ENCODE peak calls at places on chromosome 12, in nine cellular contexts. B is effector memory CD8-positive, alpha-beta T cell; X is T follicular helper cell; C is fibroblast of lung; W is DND-41; Q is GM18507; S is stimulated activated naive CD8-positive, alpha-beta T cell treated with anti-CD3 and anti-CD28 coated beads, Interleukin-15, amount 100 ng/mL, for 72 hours; E is GM03348; U is NCI-H510A treated with DMSO at 0.1 percent for 48 hours. L is an unnamed sample.

GRCh38 chr12:29807125-29807524 is 23.4 kb upstream of the TMTC1 start:
- DNase-seq in C (peak), B (no peak), U (no peak), X (no peak), S (no peak), Q (no peak), E (no peak), W (no peak), L (no peak)

GRCh38 chr12:5442251-5443006 is 10.5 kb downstream of the NTF3 start:
- DNase-seq in Q (no peak), S (no peak), E (peak), B (no peak), C (peak), X (no peak), W (peak), U (peak), L (peak)

GRCh38 chr12:68069276-68069675 is 80.0 kb downstream of the IFNG-AS1 start:
- DNase-seq in E (no peak), B (no peak), C (no peak), Q (no peak), W (no peak), S (no peak), U (no peak), X (no peak), L (no peak)

GRCh38 chr12:52335598-52336262 is 14.5 kb upstream of the KRT83 start:
- DNase-seq in E (no peak), B (no peak), U (no peak), Q (no peak), W (no peak), C (no peak), X (no peak), S (no peak), L (no peak)

GRCh38 chr12:6963016-6963731 is 7.3 kb downstream of the PHB2 start:
- DNase-seq in E (no peak), U (peak), X (no peak), Q (no peak), C (no peak), S (no peak), B (no peak), W (peak), L (no peak)

GRCh38 chr12:108629156-108629555 is 4.5 kb downstream of the SELPLG start:
- DNase-seq in B (no peak), U (no peak), W (peak), Q (no peak), X (no peak), C (no peak), E (no peak), S (no peak), L (no peak)

GRCh38 chr12:43038991-43039390 is 449.4 kb upstream of the PRICKLE1 start:
- DNase-seq in C (no peak), Q (no peak), S (no peak), W (no peak), B (no peak), U (no peak), E (no peak), X (no peak), L (no peak)

GRCh38 chr12:50517456-50518048 is 12.8 kb downstream of the DIP2B start:
- DNase-seq in W (no peak), E (no peak), Q (no peak), U (no peak), S (no peak), B (no peak), X (no peak), C (peak), L (peak)

GRCh38 chr12:13947237-13947945 is 34.0 kb downstream of the GRIN2B start:
- DNase-seq in S (no peak), Q (no peak), X (no peak), B (no peak), E (no peak), C (no peak), U (no peak), W (no peak), L (no peak)

GRCh38 chr12:124964251-124964650 is 24.7 kb downstream of the DHX37 start:
- DNase-seq in Q (no peak), C (no peak), U (no peak), B (no peak), E (no peak), W (no peak), S (no peak), X (no peak), L (no peak)

GRCh38 chr12:131784909-131785762 is 43.1 kb upstream of the MMP17 start:
- DNase-seq in B (no peak), W (no peak), U (no peak), C (peak), S (no peak), X (no peak), E (no peak), Q (no peak), L (no peak)

GRCh38 chr12:116598341-116599284 is 39.4 kb downstream of the MAP1LC3B2 start:
- DNase-seq in S (no peak), W (no peak), B (no peak), X (no peak), Q (no peak), U (peak), E (peak), C (peak), L (no peak)

GRCh38 chr12:123712780-123713319 is 697 bp downstream of the ATP6V0A2 start:
- DNase-seq in E (no peak), S (peak), C (no peak), W (no peak), X (no peak), B (no peak), Q (no peak), U (no peak), L (no peak)

GRCh38 chr12:49131973-49132461 is 822 bp upstream of the TUBA1B start:
- DNase-seq in S (no peak), C (peak), E (peak), W (peak), X (no peak), B (no peak), Q (no peak), U (peak), L (no peak)

GRCh38 chr12:113044516-113044915 is 12.0 kb upstream of the DTX1 start:
- DNase-seq in C (no peak), S (no peak), X (no peak), U (no peak), E (no peak), B (no peak), W (no peak), Q (no peak), L (no peak)

GRCh38 chr12:103495783-103496456 is at the start of gene C12orf42:
- DNase-seq in S (peak), U (peak), Q (no peak), B (peak), C (peak), X (no peak), W (no peak), E (peak), L (peak)

GRCh38 chr12:4285070-4285469 is 11.5 kb downstream of the CCND2 start:
- DNase-seq in E (no peak), Q (no peak), U (no peak), B (no peak), C (no peak), S (no peak), W (no peak), X (no peak), L (no peak)

L was measured in HFFc6.